ENCODE peak calls at places on chromosomes 7 and 10, in eight cellular contexts. R, P, M, W, O, C, X and L are unnamed samples.

GRCh38 chr10:21519981-21520436 is 5.5 kb downstream of the SKIDA1 start:
- DNase-seq in R (peak), P (peak), M (no peak), W (peak), O (no peak), C (peak), X (no peak), L (peak)

GRCh38 chr7:49023345-49024330 is 99.3 kb downstream of the CDC14C start:
- DNase-seq in R (no peak), P (no peak), M (no peak), W (no peak), O (no peak), C (no peak), X (no peak), L (no peak)

GRCh38 chr7:628041-628763 is 98.3 kb upstream of the DNAAF5 start:
- DNase-seq in R (no peak), P (no peak), M (no peak), W (no peak), O (no peak), C (no peak), X (no peak), L (no peak)

GRCh38 chr7:519429-519973 is at the start of gene PDGFA:
- DNase-seq in R (no peak), P (peak), M (no peak), W (peak), O (no peak), C (peak), X (peak), L (peak)

GRCh38 chr7:74371381-74372059 is 82.2 kb upstream of the GTF2IRD1 start:
- DNase-seq in R (no peak), P (peak), M (peak), W (no peak), O (no peak), C (peak), X (peak), L (peak)

GRCh38 chr10:53458007-53458406 is 685.4 kb upstream of the MBL2 start:
- DNase-seq in R (no peak), P (no peak), M (no peak), W (no peak), O (no peak), C (no peak), X (no peak), L (no peak)

GRCh38 chr7:24587853-24588252 is 14.6 kb downstream of the PALS2 start:
- DNase-seq in R (no peak), P (no peak), M (no peak), W (no peak), O (no peak), C (no peak), X (no peak), L (no peak)

GRCh38 chr7:151083071-151083823 is at the start of gene TMUB1:
- DNase-seq in R (peak), P (peak), M (peak), W (peak), O (peak), C (peak), X (peak), L (peak)

GRCh38 chr7:70738080-70738479 is 393.9 kb upstream of the GALNT17 start:
- DNase-seq in R (peak), P (peak), M (no peak), W (peak), O (no peak), C (peak), X (no peak), L (no peak)

GRCh38 chr10:593901-594457 is 95.5 kb downstream of the DIP2C start:
- DNase-seq in R (peak), P (peak), M (no peak), W (peak), O (no peak), C (peak), X (peak), L (no peak)

GRCh38 chr10:66927271-66927950 is 1.6 kb downstream of the LRRTM3 start:
- DNase-seq in R (no peak), P (no peak), M (no peak), W (no peak), O (no peak), C (no peak), X (no peak), L (no peak)

GRCh38 chr7:110764852-110765251 is 326.1 kb upstream of the LRRN3 start:
- DNase-seq in R (no peak), P (no peak), M (no peak), W (no peak), O (no peak), C (no peak), X (no peak), L (no peak)

GRCh38 chr7:128831178-128831993 is 1.2 kb downstream of the FLNC start:
- DNase-seq in R (peak), P (peak), M (peak), W (peak), O (no peak), C (peak), X (peak), L (peak)

GRCh38 chr10:114083040-114083439 is 39.4 kb downstream of the ADRB1 start:
- DNase-seq in R (no peak), P (no peak), M (no peak), W (no peak), O (no peak), C (no peak), X (no peak), L (no peak)

GRCh38 chr10:114084225-114084624 is 40.6 kb downstream of the ADRB1 start:
- DNase-seq in R (no peak), P (no peak), M (no peak), W (no peak), O (no peak), C (no peak), X (no peak), L (no peak)

GRCh38 chr10:114081911-114082583 is 38.4 kb downstream of the ADRB1 start:
- DNase-seq in R (no peak), P (no peak), M (no peak), W (no peak), O (no peak), C (no peak), X (no peak), L (no peak)

GRCh38 chr10:114087655-114088054 is 44.0 kb downstream of the ADRB1 start:
- DNase-seq in R (no peak), P (no peak), M (no peak), W (no peak), O (no peak), C (no peak), X (no peak), L (no peak)

DNA sequence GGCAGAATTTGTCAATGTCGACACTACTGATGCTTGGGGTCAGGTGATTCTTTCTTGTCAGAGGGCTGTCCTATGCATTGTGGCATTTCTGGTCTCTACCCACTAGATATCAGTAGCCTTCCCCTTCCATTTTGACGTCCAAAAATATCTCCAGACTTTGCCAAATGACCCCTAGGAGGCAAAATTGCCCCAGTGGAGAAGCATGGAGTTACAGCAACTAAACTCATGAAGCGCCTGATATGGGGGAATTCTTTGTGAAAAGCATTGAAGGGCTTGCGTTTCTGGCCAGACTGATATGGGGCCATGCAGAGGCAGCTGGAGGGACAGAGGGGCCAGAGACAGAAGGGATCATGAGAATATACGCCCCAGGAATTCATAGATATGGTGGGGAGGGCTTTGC is 43.6 kb downstream of the ADRB1 start:
- DNase-seq in R (no peak), P (no peak), M (no peak), W (no peak), O (no peak), C (no peak), X (no peak), L (no peak)
- TF ChIP-seq CTCF in R (no peak), P (no peak), M (no peak), W (no peak), O (no peak), C (no peak), X (no peak), L (no peak)

GRCh38 chr7:158446706-158447105 is 140.9 kb downstream of the PTPRN2 start:
- DNase-seq in R (no peak), P (no peak), M (no peak), W (no peak), O (no peak), C (no peak), X (no peak), L (no peak)
- TF ChIP-seq CTCF in R (no peak), P (no peak), M (no peak), W (no peak), O (no peak), C (no peak), X (no peak), L (no peak)

GRCh38 chr7:85275204-85275603 is 88.3 kb upstream of the SEMA3D start:
- DNase-seq in R (no peak), P (no peak), M (no peak), W (no peak), O (no peak), C (no peak), X (no peak), L (no peak)
- TF ChIP-seq CTCF in R (no peak), P (no peak), M (no peak), W (no peak), O (no peak), C (no peak), X (no peak), L (no peak)

GRCh38 chr10:99360935-99361334 is 31.8 kb downstream of the CNNM1 start:
- DNase-seq in R (no peak), P (no peak), M (no peak), W (no peak), O (no peak), C (no peak), X (no peak), L (no peak)
- TF ChIP-seq CTCF in R (no peak), P (no peak), M (no peak), W (no peak), O (no peak), C (no peak), X (no peak), L (no peak)

DNA sequence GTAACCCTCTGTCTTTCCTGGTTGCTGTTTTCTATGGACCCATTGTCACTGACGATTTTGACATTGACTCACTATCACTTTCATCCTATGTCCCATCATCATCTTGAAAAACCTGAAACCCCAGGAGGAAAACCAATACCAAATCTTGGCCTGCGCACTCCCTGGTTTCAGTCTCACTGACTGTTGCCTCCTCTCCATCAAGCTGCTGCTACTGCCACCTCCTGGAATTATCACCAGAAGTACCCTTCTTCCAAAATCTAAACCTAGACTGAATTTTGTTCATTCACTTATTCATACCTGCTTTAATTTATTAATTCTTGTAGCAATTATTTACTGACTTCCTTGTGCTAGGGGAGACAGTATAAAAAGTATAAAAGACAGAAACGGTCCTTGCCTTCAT is 44.5 kb upstream of the ACBD5 start:
- DNase-seq in R (peak), P (peak), M (no peak), W (peak), O (no peak), C (peak), X (no peak), L (no peak)
- TF ChIP-seq CTCF in R (peak), P (peak), M (no peak), W (peak), O (peak), C (no peak), X (no peak), L (no peak)

DNA sequence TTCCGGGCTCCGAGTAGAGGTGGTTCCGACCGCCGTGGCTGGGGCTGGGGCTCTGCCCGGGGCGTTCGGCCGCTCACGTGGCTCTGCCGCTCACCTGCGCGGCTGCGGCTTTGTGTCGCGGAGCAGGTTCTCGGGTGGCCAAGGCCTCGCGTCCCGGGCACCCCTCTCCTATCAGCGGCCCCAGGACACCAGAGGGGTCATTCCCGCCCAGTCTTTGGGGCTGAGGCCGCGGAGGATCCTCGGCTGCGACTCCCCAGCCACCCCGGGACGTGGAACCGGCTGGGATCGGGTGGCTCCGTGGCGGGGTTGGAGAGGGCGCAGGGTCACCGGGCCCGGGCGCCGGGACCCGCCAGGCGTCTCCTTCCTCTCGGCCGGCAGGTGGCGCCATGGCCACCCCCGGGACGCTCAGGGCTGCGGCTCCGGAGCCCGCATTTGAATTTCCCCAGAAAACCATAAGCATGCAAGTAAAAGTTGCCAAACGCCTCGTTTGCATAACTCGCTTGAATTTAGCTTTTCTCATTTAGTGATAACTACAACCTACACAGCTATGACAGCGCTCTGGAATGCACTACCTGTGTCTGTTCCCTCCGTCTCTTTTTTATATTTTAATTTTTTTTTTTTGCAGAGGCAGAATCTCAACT is 1.2 kb downstream of the COL26A1 start:
- DNase-seq in R (peak), P (peak), M (peak), W (peak), O (peak), C (peak), X (peak), L (peak)
- TF ChIP-seq CTCF in R (peak), P (peak), M (peak), W (peak), O (peak), C (peak), X (peak), L (peak)

GRCh38 chr7:134552105-134552504 is 3.2 kb downstream of the AKR1B15 start:
- DNase-seq in R (no peak), P (no peak), M (no peak), W (peak), O (no peak), C (no peak), X (no peak), L (no peak)
- TF ChIP-seq CTCF in R (peak), P (peak), M (no peak), W (peak), O (no peak), C (peak), X (no peak), L (no peak)

DNA sequence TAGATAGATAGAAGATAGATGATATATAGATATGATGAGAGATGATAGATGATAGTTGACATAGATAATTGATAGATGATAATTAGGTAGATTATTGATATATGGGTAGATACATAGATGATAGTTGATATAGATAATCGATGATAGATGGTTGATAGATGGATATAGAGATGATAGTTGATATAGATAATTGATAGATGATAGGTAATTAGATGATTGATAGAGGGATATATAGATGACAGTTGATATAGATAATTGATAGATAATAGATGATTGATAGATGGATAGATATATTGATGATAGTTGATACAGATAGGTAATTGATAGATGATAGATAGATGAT is 72.3 kb downstream of the PRR15 start:
- DNase-seq in R (no peak), P (no peak), M (no peak), W (no peak), O (no peak), C (no peak), X (no peak), L (no peak)
- TF ChIP-seq CTCF in R (no peak), P (no peak), M (no peak), W (no peak), O (peak), C (no peak), X (no peak), L (no peak)

GRCh38 chr10:71705582-71705981 is 14.0 kb downstream of the C10orf105 start:
- DNase-seq in R (no peak), P (no peak), M (no peak), W (no peak), O (no peak), C (no peak), X (no peak), L (no peak)
- TF ChIP-seq CTCF in R (no peak), P (no peak), M (no peak), W (no peak), O (no peak), C (no peak), X (no peak), L (no peak)